ENCODE peak calls at places on chromosomes 7 and 10, in nine cellular contexts. E is IMR-90, H is tibial nerve, I is A549, Z is GM12878, W is heart left ventricle, N is transverse colon, F is adrenal gland, S is gastrocnemius medialis. C is an unnamed sample.

GRCh38 chr10:101234333-101234732 is 5.1 kb upstream of the LBX1 start:
- DNase-seq in E (no peak), H (no peak), I (no peak), Z (no peak), W (no peak), N (no peak), F (no peak), S (no peak), C (no peak)

GRCh38 chr10:1247598-1248261 is 191.5 kb downstream of the WDR37 start:
- DNase-seq in E (no peak), H (no peak), I (no peak), Z (no peak), W (no peak), N (no peak), F (no peak), S (no peak), C (no peak)

GRCh38 chr7:97025983-97026704 is 1.5 kb upstream of the DLX5 start:
- DNase-seq in E (no peak), H (no peak), I (no peak), Z (no peak), W (no peak), N (no peak), F (no peak), S (no peak), C (no peak)

GRCh38 chr7:80856769-80857168 is 62.1 kb downstream of the SEMA3C start:
- DNase-seq in E (no peak), H (no peak), I (no peak), Z (no peak), W (no peak), N (no peak), F (no peak), S (no peak), C (no peak)

GRCh38 chr10:82171899-82172298 is 296.9 kb downstream of the NRG3 start:
- DNase-seq in E (no peak), H (no peak), I (no peak), Z (no peak), W (no peak), N (no peak), F (no peak), S (no peak), C (no peak)

GRCh38 chr7:121394709-121395140 is 1.4 kb downstream of the FAM3C start:
- DNase-seq in E (no peak), H (no peak), I (no peak), Z (no peak), W (no peak), N (no peak), F (peak), S (no peak), C (no peak)

GRCh38 chr7:67654622-67655021 is 658.0 kb downstream of the TYW1 start:
- DNase-seq in E (no peak), H (no peak), I (no peak), Z (no peak), W (no peak), N (no peak), F (no peak), S (no peak), C (no peak)

GRCh38 chr10:7795605-7796004 is 7.6 kb downstream of the ATP5F1C start:
- DNase-seq in E (peak), H (no peak), I (no peak), Z (no peak), W (no peak), N (no peak), F (peak), S (no peak), C (no peak)

GRCh38 chr7:149205690-149206381 is 10.5 kb downstream of the ZNF282 start:
- DNase-seq in E (no peak), H (no peak), I (no peak), Z (no peak), W (no peak), N (peak), F (no peak), S (no peak), C (no peak)

DNA sequence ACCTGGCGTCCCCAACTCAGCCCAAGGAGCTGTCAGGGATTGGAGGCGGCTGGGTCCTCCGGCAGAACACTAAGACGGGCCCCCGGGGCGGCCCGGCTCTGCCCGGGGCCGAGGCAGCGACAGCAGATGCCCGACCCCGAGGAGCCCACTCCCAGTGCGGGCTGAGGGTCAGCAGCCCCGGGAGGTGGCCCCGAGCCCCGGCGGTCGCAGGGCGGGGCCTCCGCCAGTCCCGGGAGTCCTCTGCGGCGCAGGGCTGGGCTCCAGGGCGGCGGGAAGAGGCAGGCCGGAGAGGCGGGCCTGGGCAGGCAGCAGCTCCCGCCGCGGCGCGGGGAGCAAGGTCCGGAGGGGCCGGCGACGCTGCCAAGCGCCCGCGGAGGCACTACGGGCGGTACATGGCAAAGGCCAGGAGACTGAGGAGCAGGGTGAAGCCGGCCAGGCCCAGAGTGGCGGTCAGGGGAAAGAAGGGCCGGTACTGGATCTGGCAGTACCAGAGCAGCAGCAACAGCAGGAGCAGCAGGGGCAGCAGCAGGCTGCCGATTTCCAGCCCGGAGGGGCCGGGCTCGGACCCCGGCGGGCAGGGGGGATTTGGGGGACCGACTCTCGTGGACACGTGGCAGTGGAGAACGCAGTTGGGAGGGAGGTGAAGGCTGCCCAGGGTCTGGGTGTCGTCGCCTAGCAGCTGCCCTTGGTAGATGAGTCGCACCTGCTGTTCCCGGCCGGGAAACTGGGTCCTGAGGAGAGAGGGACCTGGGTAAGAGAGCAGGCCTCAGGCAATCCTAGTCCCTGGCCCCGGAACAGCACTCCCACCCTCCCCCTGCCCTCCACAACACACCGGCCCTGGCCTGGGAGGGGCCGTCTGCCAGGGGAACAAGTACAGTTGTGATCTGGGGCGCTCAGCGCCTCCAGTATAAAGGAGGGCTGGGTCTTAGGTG is 827 bp upstream of the FASTK start:
- DNase-seq in E (no peak), H (no peak), I (peak), Z (no peak), W (no peak), N (peak), F (peak), S (no peak), C (no peak)
- TF ChIP-seq POLR2A in E (no peak), H (no peak), I (no peak), Z (no peak), W (no peak), N (no peak), F (no peak), S (peak), C (peak)

GRCh38 chr7:44111759-44112158 is 7.6 kb downstream of the AEBP1 start:
- DNase-seq in E (no peak), H (no peak), I (no peak), Z (no peak), W (no peak), N (no peak), F (no peak), S (no peak), C (no peak)
- TF ChIP-seq POLR2A in E (no peak), H (no peak), I (no peak), Z (peak), W (no peak), N (no peak), F (no peak), S (no peak), C (no peak)

GRCh38 chr7:143499743-143500348 is 22.2 kb downstream of the TAS2R41 start:
- DNase-seq in E (no peak), H (no peak), I (no peak), Z (no peak), W (no peak), N (no peak), F (no peak), S (no peak), C (no peak)
- TF ChIP-seq POLR2A in E (no peak), H (no peak), I (no peak), Z (no peak), W (no peak), N (no peak), F (no peak), S (no peak), C (no peak)

GRCh38 chr7:26188291-26188999 is 12.1 kb downstream of the HNRNPA2B1 start:
- DNase-seq in E (no peak), H (no peak), I (no peak), Z (no peak), W (no peak), N (no peak), F (no peak), S (no peak), C (no peak)
- TF ChIP-seq POLR2A in E (peak), H (no peak), I (no peak), Z (peak), W (no peak), N (no peak), F (no peak), S (no peak), C (no peak)

DNA sequence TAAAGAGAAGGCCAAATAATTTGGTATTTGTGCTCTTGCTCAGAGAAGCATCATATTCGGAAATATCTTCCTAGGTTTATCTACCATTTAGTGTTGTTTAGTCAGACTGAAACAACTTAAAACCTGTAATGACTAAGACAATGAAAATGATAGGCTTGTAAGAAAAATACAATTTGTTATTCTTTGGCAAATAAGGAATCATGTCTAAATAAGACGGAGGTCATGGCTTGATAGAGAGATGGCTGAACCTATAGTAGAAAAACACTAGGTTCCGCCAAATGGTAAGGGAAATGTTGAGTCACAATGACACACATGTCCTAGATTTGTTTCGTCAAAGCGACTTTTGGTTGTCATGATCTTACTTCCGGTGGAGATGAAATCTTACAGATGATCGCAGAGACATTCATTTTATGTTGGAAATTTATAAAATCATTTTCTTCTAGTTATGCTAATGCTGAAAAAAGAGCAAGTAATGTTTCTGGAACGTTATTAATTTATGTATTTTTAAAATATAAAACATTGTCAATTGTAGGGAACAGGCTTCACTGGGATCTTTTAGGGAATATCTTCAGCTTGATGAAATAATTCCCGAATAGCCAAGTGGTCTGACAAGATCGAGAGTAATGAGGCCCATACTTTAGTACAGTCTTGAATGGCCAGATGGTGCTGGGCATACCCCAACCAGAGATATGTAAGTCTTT is 1.0 kb downstream of the SRGN start:
- DNase-seq in E (peak), H (no peak), I (peak), Z (peak), W (no peak), N (no peak), F (no peak), S (no peak), C (peak)
- TF ChIP-seq POLR2A in E (no peak), H (peak), I (no peak), Z (no peak), W (no peak), N (peak), F (peak), S (peak), C (no peak)

DNA sequence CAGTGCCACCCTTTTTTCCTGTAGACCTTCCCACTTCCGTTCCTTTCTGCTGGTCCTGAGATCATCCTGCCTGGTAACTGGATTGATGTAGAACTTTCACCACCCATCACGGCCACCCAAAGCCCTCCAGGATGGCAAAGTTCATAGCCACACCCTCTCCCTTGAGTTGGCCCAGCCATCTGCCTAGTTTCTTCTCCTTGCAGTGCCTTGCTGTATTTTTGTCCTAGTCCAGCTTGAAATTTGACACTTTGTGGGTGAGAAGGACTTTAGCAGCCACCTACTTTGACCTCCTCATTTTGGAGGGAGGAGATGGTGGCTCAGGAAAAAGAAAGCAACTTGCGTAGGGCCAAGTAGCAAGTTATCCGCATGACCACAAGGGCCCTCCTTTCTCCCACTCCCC is 140.7 kb downstream of the BUB3 start:
- DNase-seq in E (no peak), H (no peak), I (no peak), Z (no peak), W (no peak), N (no peak), F (no peak), S (no peak), C (no peak)
- TF ChIP-seq POLR2A in E (no peak), H (no peak), I (no peak), Z (no peak), W (no peak), N (no peak), F (no peak), S (no peak), C (no peak)

C was measured in H54.